ENCODE peak calls at places on chromosomes 11 and 22, in seven cellular contexts. L, A, V, D, O, R and T are unnamed samples.

GRCh38 chr11:68651208-68651984 is 32.9 kb upstream of the GAL start:
- DNase-seq in L (no peak), A (no peak), V (no peak), D (no peak), O (no peak), R (no peak), T (no peak)

GRCh38 chr11:105000797-105001196 is 22.2 kb downstream of the CASP5 start:
- DNase-seq in L (peak), A (peak), V (no peak), D (no peak), O (peak), R (no peak), T (no peak)

GRCh38 chr11:87300640-87301381 is 263.1 kb downstream of the TMEM135 start:
- DNase-seq in L (no peak), A (peak), V (no peak), D (peak), O (no peak), R (no peak), T (no peak)

GRCh38 chr11:87851234-87851633 is 324.0 kb downstream of the RAB38 start:
- DNase-seq in L (no peak), A (peak), V (no peak), D (no peak), O (no peak), R (no peak), T (peak)

GRCh38 chr22:38218661-38219331 is 17.0 kb downstream of the MAFF start:
- DNase-seq in L (peak), A (peak), V (no peak), D (no peak), O (no peak), R (peak), T (peak)

GRCh38 chr11:102615894-102616432 is 9.2 kb downstream of the MMP20 start:
- DNase-seq in L (no peak), A (no peak), V (no peak), D (no peak), O (no peak), R (no peak), T (no peak)

GRCh38 chr11:16361108-16361869 is 4.9 kb upstream of the SOX6 start:
- DNase-seq in L (no peak), A (no peak), V (no peak), D (no peak), O (no peak), R (no peak), T (no peak)

GRCh38 chr11:110524227-110524626 is 94.5 kb downstream of the FDX1 start:
- DNase-seq in L (no peak), A (peak), V (peak), D (no peak), O (no peak), R (no peak), T (no peak)

GRCh38 chr11:68687986-68688385 is 3.6 kb downstream of the GAL start:
- DNase-seq in L (no peak), A (no peak), V (no peak), D (no peak), O (no peak), R (no peak), T (no peak)

GRCh38 chr11:28738549-28738948 is 630.4 kb downstream of the METTL15 start:
- DNase-seq in L (no peak), A (no peak), V (no peak), D (no peak), O (no peak), R (no peak), T (peak)

GRCh38 chr11:98365941-98366340 is 654.8 kb upstream of the CNTN5 start:
- DNase-seq in L (no peak), A (no peak), V (no peak), D (no peak), O (no peak), R (no peak), T (no peak)

GRCh38 chr11:115580927-115581680 is 76.9 kb upstream of the CADM1 start:
- DNase-seq in L (no peak), A (no peak), V (peak), D (no peak), O (no peak), R (no peak), T (peak)

GRCh38 chr11:57167125-57167839 is 14.5 kb upstream of the LRRC55 start:
- DNase-seq in L (no peak), A (no peak), V (no peak), D (no peak), O (no peak), R (no peak), T (no peak)

GRCh38 chr11:3080104-3080503 is 22.9 kb upstream of the CARS1 start:
- DNase-seq in L (no peak), A (no peak), V (no peak), D (no peak), O (no peak), R (no peak), T (no peak)

GRCh38 chr11:130478204-130478701 is 29.8 kb downstream of the ADAMTS15 start:
- DNase-seq in L (no peak), A (peak), V (no peak), D (no peak), O (no peak), R (no peak), T (peak)

GRCh38 chr11:45298718-45299117 is 12.6 kb upstream of the SYT13 start:
- DNase-seq in L (no peak), A (no peak), V (no peak), D (no peak), O (no peak), R (no peak), T (no peak)

GRCh38 chr22:42299586-42300285 is 29.3 kb upstream of the TCF20 start:
- DNase-seq in L (no peak), A (no peak), V (no peak), D (no peak), O (peak), R (no peak), T (no peak)

GRCh38 chr11:27514558-27514957 is 8.0 kb upstream of the LIN7C start:
- DNase-seq in L (no peak), A (peak), V (no peak), D (no peak), O (no peak), R (no peak), T (no peak)

GRCh38 chr11:110409174-110409573 is 20.6 kb upstream of the FDX1 start:
- DNase-seq in L (no peak), A (peak), V (no peak), D (no peak), O (no peak), R (no peak), T (no peak)

GRCh38 chr11:2940930-2941821 is 12.0 kb upstream of the PHLDA2 start:
- DNase-seq in L (no peak), A (no peak), V (no peak), D (no peak), O (no peak), R (no peak), T (no peak)

GRCh38 chr22:29320546-29320945 is 5.0 kb upstream of the RASL10A start:
- DNase-seq in L (no peak), A (no peak), V (no peak), D (no peak), O (no peak), R (no peak), T (no peak)

GRCh38 chr11:3130269-3131071 is 34.6 kb downstream of the OSBPL5 start:
- DNase-seq in L (no peak), A (no peak), V (peak), D (peak), O (no peak), R (no peak), T (no peak)

GRCh38 chr11:116786966-116787365 is 857 bp downstream of the ZPR1 start:
- DNase-seq in L (no peak), A (no peak), V (no peak), D (no peak), O (no peak), R (no peak), T (no peak)

GRCh38 chr11:87405843-87406242 is 368.1 kb downstream of the TMEM135 start:
- DNase-seq in L (no peak), A (peak), V (no peak), D (no peak), O (no peak), R (no peak), T (no peak)

GRCh38 chr11:11806586-11806985 is 35.2 kb upstream of the USP47 start:
- DNase-seq in L (no peak), A (no peak), V (no peak), D (no peak), O (no peak), R (no peak), T (no peak)

GRCh38 chr22:40415531-40416266 is 45.3 kb downstream of the SGSM3 start:
- DNase-seq in L (no peak), A (no peak), V (no peak), D (no peak), O (no peak), R (no peak), T (no peak)

GRCh38 chr11:110092577-110093406 is at the start of gene ZC3H12C:
- DNase-seq in L (peak), A (peak), V (peak), D (peak), O (no peak), R (peak), T (no peak)

GRCh38 chr11:70422692-70423522 is 24.6 kb downstream of the CTTN start:
- DNase-seq in L (no peak), A (no peak), V (no peak), D (no peak), O (no peak), R (no peak), T (no peak)